ENCODE peak calls at places on chromosome 10, in seven cellular contexts. E is activated T-helper 1 cell treated with Interleukin-2 at 50 U/mL for 16 hours, C is HT1080, O is left colon, G is 8988T, A is anterior cingulate cortex, R is hypothalamus. J is an unnamed sample.
A peak's percentile ranks its signal among the peaks of the same experiment; 100 is the strongest.

GRCh38 chr10:61937631-61938284 is 36.3 kb downstream of the ARID5B start:
- DNase-seq in A (no peak), O (no peak), E (no peak), R (no peak), C (no peak), G (no peak), J (no peak)

GRCh38 chr10:70578371-70578947 is 24.1 kb downstream of the PRF1 start:
- DNase-seq in O (no peak), A (no peak), E (peak; percentile 22), C (peak; percentile 97), G (no peak), R (no peak), J (no peak)

GRCh38 chr10:121736315-121737002 is 138.2 kb upstream of the FGFR2 start:
- DNase-seq in R (no peak), A (no peak), G (no peak), C (no peak), E (no peak), O (no peak), J (no peak)

GRCh38 chr10:131400518-131400917 is 89.0 kb upstream of the TCERG1L start:
- DNase-seq in C (no peak), O (no peak), E (no peak), A (no peak), R (no peak), G (no peak), J (no peak)

GRCh38 chr10:47348138-47348651 is at the start of gene RBP3:
- DNase-seq in A (no peak), C (no peak), O (no peak), G (no peak), R (no peak), E (no peak), J (no peak)

GRCh38 chr10:127906548-127907377 is at the start of gene PTPRE:
- DNase-seq in C (peak; percentile 64), O (peak; percentile 83), R (peak; percentile 54), A (peak; percentile 63), E (peak; percentile 46), G (peak; percentile 82), J (peak; percentile 63)

GRCh38 chr10:110983466-110983865 is 64.1 kb downstream of the SHOC2 start:
- DNase-seq in G (no peak), O (no peak), A (no peak), C (no peak), E (no peak), R (no peak), J (no peak)

GRCh38 chr10:125332548-125333208 is 172.3 kb upstream of the CTBP2 start:
- DNase-seq in E (no peak), R (no peak), G (no peak), C (no peak), O (no peak), A (no peak), J (no peak)

GRCh38 chr10:47384148-47384921 is at the start of gene ZNF488:
- DNase-seq in R (peak; percentile 87), C (peak; percentile 79), E (peak; percentile 58), A (peak; percentile 81), O (peak; percentile 90), G (peak; percentile 90), J (peak; percentile 77)

GRCh38 chr10:60666221-60666620 is 112.1 kb upstream of the CDK1 start:
- DNase-seq in G (no peak), E (no peak), O (no peak), R (no peak), A (no peak), C (no peak), J (no peak)

GRCh38 chr10:131786756-131787605 is 113.8 kb upstream of the PPP2R2D start:
- DNase-seq in C (no peak), A (peak; percentile 9), O (peak; percentile 26), G (no peak), R (peak; percentile 5), E (no peak), J (peak; percentile 18)

GRCh38 chr10:88115968-88116367 is 252.5 kb downstream of the PTEN start:
- DNase-seq in G (no peak), A (no peak), O (no peak), R (no peak), C (peak; percentile 69), E (no peak), J (no peak)

GRCh38 chr10:107497024-107497423 is 332.5 kb upstream of the SORCS1 start:
- DNase-seq in E (no peak), R (no peak), C (no peak), G (no peak), O (no peak), A (no peak), J (no peak)

GRCh38 chr10:124152781-124153600 is 59.6 kb upstream of the CHST15 start:
- DNase-seq in O (peak; percentile 46), E (peak; percentile 24), A (no peak), G (peak; percentile 81), C (peak; percentile 99), R (no peak), J (peak; percentile 38)

GRCh38 chr10:21078410-21079329 is 181.6 kb upstream of the NEBL start:
- DNase-seq in C (peak; percentile 51), A (no peak), G (no peak), E (no peak), R (peak; percentile 41), O (peak; percentile 67), J (peak; percentile 39)

GRCh38 chr10:64170791-64171190 is 649.6 kb downstream of the REEP3 start:
- DNase-seq in A (no peak), O (no peak), C (no peak), R (no peak), E (no peak), G (no peak), J (no peak)

GRCh38 chr10:110547139-110547761 is 20.2 kb upstream of the SMC3 start:
- DNase-seq in G (no peak), A (no peak), C (peak; percentile 62), O (no peak), E (no peak), R (no peak), J (no peak)

GRCh38 chr10:24762161-24762924 is 38.7 kb upstream of the ARHGAP21 start:
- DNase-seq in G (no peak), C (no peak), E (no peak), O (no peak), R (no peak), A (no peak), J (no peak)

GRCh38 chr10:5944389-5945202 is 32.7 kb downstream of the IL15RA start:
- DNase-seq in R (no peak), G (no peak), O (peak; percentile 71), C (peak; percentile 97), A (no peak), E (no peak), J (no peak)

GRCh38 chr10:34114914-34115313 is 700.2 kb downstream of the PARD3 start:
- DNase-seq in E (no peak), A (no peak), R (no peak), C (no peak), O (no peak), G (no peak), J (no peak)

GRCh38 chr10:61903184-61903990 is 1.9 kb downstream of the ARID5B start:
- DNase-seq in A (peak; percentile 47), R (peak; percentile 66), O (peak; percentile 77), G (peak; percentile 25), C (peak; percentile 44), E (peak; percentile 41), J (peak; percentile 43)

GRCh38 chr10:132899054-132899750 is 43.2 kb downstream of the CFAP46 start:
- DNase-seq in R (no peak), C (no peak), O (no peak), E (no peak), G (no peak), A (no peak), J (no peak)

GRCh38 chr10:88897019-88897853 is 17.2 kb downstream of the STAMBPL1 start:
- DNase-seq in G (no peak), R (no peak), O (peak; percentile 30), A (no peak), E (no peak), C (no peak), J (no peak)

GRCh38 chr10:5585517-5586222 is 60.9 kb downstream of the CALML3 start:
- DNase-seq in O (no peak), A (no peak), R (no peak), E (no peak), C (no peak), G (no peak), J (no peak)

GRCh38 chr10:119413738-119414611 is 128.5 kb downstream of the RGS10 start:
- DNase-seq in R (no peak), O (no peak), A (no peak), E (no peak), C (no peak), G (no peak), J (no peak)

GRCh38 chr10:12195281-12195602 is 449 bp downstream of the NUDT5 start:
- DNase-seq in A (no peak), R (no peak), G (no peak), C (no peak), E (no peak), O (no peak), J (no peak)

GRCh38 chr10:10680496-10680895 is 337.2 kb upstream of the CELF2 start:
- DNase-seq in R (no peak), G (no peak), E (no peak), O (no peak), A (no peak), C (no peak), J (no peak)

GRCh38 chr10:48439031-48439430 is 132.6 kb downstream of the MAPK8 start:
- DNase-seq in R (no peak), C (peak; percentile 27), E (no peak), O (no peak), A (no peak), G (no peak), J (no peak)

GRCh38 chr10:133026726-133027395 is 60.9 kb upstream of the ADGRA1 start:
- DNase-seq in R (no peak), A (no peak), E (no peak), C (no peak), G (no peak), O (no peak), J (no peak)

GRCh38 chr10:100743626-100744135 is 1.7 kb upstream of the PAX2 start:
- DNase-seq in C (peak; percentile 39), E (no peak), O (peak; percentile 51), R (peak; percentile 54), G (peak; percentile 88), A (no peak), J (peak; percentile 93)

GRCh38 chr10:48271323-48271722 is 3.2 kb downstream of the FRMPD2 start:
- DNase-seq in G (no peak), E (no peak), O (no peak), A (no peak), R (no peak), C (no peak), J (no peak)

GRCh38 chr10:11429439-11430052 is 181.9 kb downstream of the USP6NL start:
- DNase-seq in C (peak; percentile 42), E (no peak), O (no peak), R (no peak), A (no peak), G (no peak), J (no peak)

GRCh38 chr10:102701272-102701671 is 12.9 kb downstream of the ARL3 start:
- DNase-seq in A (no peak), R (no peak), O (no peak), G (no peak), C (no peak), E (no peak), J (no peak)

GRCh38 chr10:102682441-102682840 is 31.8 kb downstream of the ARL3 start:
- DNase-seq in G (no peak), O (no peak), E (no peak), R (no peak), A (no peak), C (no peak), J (no peak)

GRCh38 chr10:60044221-60044620 is 137.9 kb upstream of the CCDC6 start:
- DNase-seq in E (no peak), G (no peak), A (no peak), O (no peak), C (peak; percentile 48), R (no peak), J (no peak)

GRCh38 chr10:69912584-69912983 is 110.9 kb downstream of the COL13A1 start:
- DNase-seq in O (peak; percentile 47), C (no peak), E (no peak), G (no peak), R (no peak), A (no peak), J (no peak)

GRCh38 chr10:110811791-110812581 is 59.7 kb upstream of the PDCD4 start:
- DNase-seq in A (no peak), E (no peak), R (no peak), C (no peak), O (peak; percentile 66), G (no peak), J (no peak)

GRCh38 chr10:69224862-69225657 is 4.9 kb downstream of the HKDC1 start:
- DNase-seq in A (no peak), G (no peak), O (no peak), R (no peak), C (peak; percentile 48), E (no peak), J (no peak)